ENCODE peak calls at places on chromosomes 16 and 17, in nine cellular contexts. H is neural crest cell; R is fibroblast of the aortic adventitia; W is effector CD4-positive, alpha-beta T cell; C is EH; I is GM12892; A is COR-L47; G is C1 segment of cervical spinal cord; Z is WTC11. S is an unnamed sample.

GRCh38 chr16:65414284-65414984 is 292.6 kb upstream of the CDH11 start:
- DNase-seq in H (no peak), R (peak), W (no peak), C (peak), I (no peak), A (no peak), G (no peak), Z (no peak), S (peak)

GRCh38 chr17:47279062-47279801 is 25.6 kb downstream of the ITGB3 start:
- DNase-seq in H (no peak), R (peak), W (no peak), C (peak), I (peak), A (no peak), G (peak), Z (no peak), S (peak)

GRCh38 chr17:14559720-14560119 is 258.8 kb downstream of the HS3ST3B1 start:
- DNase-seq in H (no peak), R (no peak), W (no peak), C (no peak), I (no peak), A (no peak), G (no peak), Z (no peak), S (no peak)

GRCh38 chr16:28063047-28063521 is 430 bp downstream of the GSG1L start:
- DNase-seq in H (no peak), R (no peak), W (no peak), C (peak), I (no peak), A (no peak), G (no peak), Z (peak), S (peak)

GRCh38 chr17:6701719-6702118 is 11.4 kb downstream of the SLC13A5 start:
- DNase-seq in H (peak), R (peak), W (no peak), C (peak), I (peak), A (no peak), G (no peak), Z (peak), S (peak)

GRCh38 chr17:82349287-82349701 is 9.8 kb upstream of the TEX19 start:
- DNase-seq in H (no peak), R (peak), W (no peak), C (peak), I (no peak), A (no peak), G (no peak), Z (no peak), S (no peak)

GRCh38 chr16:86949116-86949515 is 368.1 kb downstream of the C16orf95 start:
- DNase-seq in H (no peak), R (no peak), W (no peak), C (no peak), I (no peak), A (no peak), G (no peak), Z (no peak), S (no peak)

GRCh38 chr16:56193951-56194726 is 2.9 kb downstream of the GNAO1 start:
- DNase-seq in H (peak), R (peak), W (peak), C (peak), I (no peak), A (peak), G (peak), Z (peak), S (peak)

GRCh38 chr17:57697891-57698708 is 47.0 kb downstream of the CCDC182 start:
- DNase-seq in H (no peak), R (no peak), W (no peak), C (no peak), I (no peak), A (no peak), G (no peak), Z (no peak), S (peak)

GRCh38 chr16:84438971-84439696 is 65.3 kb downstream of the MEAK7 start:
- DNase-seq in H (no peak), R (no peak), W (no peak), C (peak), I (no peak), A (no peak), G (no peak), Z (no peak), S (no peak)

GRCh38 chr17:1773755-1774181 is 11.9 kb downstream of the SERPINF1 start:
- DNase-seq in H (no peak), R (peak), W (no peak), C (no peak), I (no peak), A (no peak), G (no peak), Z (no peak), S (no peak)

GRCh38 chr16:9297437-9298113 is 206.1 kb downstream of the HAPSTR1 start:
- DNase-seq in H (peak), R (peak), W (no peak), C (peak), I (no peak), A (peak), G (no peak), Z (peak), S (peak)

GRCh38 chr17:64491034-64491860 is 5.6 kb downstream of the POLG2 start:
- DNase-seq in H (no peak), R (peak), W (peak), C (peak), I (no peak), A (no peak), G (no peak), Z (peak), S (peak)

GRCh38 chr16:49589721-49590120 is 216.1 kb downstream of the C16orf78 start:
- DNase-seq in H (no peak), R (no peak), W (no peak), C (no peak), I (no peak), A (no peak), G (no peak), Z (peak), S (no peak)

GRCh38 chr17:79338589-79338988 is 264.0 kb downstream of the ENGASE start:
- DNase-seq in H (no peak), R (peak), W (no peak), C (peak), I (no peak), A (no peak), G (no peak), Z (no peak), S (peak)

GRCh38 chr16:17571499-17572093 is 100.8 kb upstream of the XYLT1 start:
- DNase-seq in H (no peak), R (no peak), W (no peak), C (no peak), I (no peak), A (no peak), G (no peak), Z (no peak), S (no peak)

GRCh38 chr17:10316986-10317834 is 55.6 kb downstream of the MYH13 start:
- DNase-seq in H (peak), R (peak), W (no peak), C (peak), I (peak), A (no peak), G (no peak), Z (peak), S (peak)

GRCh38 chr16:86027366-86028126 is 128.6 kb downstream of the IRF8 start:
- DNase-seq in H (no peak), R (no peak), W (no peak), C (no peak), I (no peak), A (no peak), G (no peak), Z (no peak), S (no peak)

S was measured in mesendoderm.